ENCODE peak calls at places on chromosomes 13 and 19, in six cellular contexts. G is foreskin keratinocyte, E is tibial artery, Y is uterus, Q is PC-3, K is upper lobe of right lung. T is an unnamed sample.

GRCh38 chr19:49233163-49233562 is 75.6 kb downstream of the TRPM4 start:
- DNase-seq in Q (no peak), G (no peak), E (no peak), Y (no peak), K (no peak), T (no peak)

GRCh38 chr19:47433121-47433520 is 13.8 kb upstream of the MEIS3 start:
- DNase-seq in K (no peak), Q (no peak), G (no peak), E (no peak), Y (no peak), T (no peak)

GRCh38 chr19:16039545-16039944 is 36.8 kb upstream of the TPM4 start:
- DNase-seq in E (no peak), G (no peak), Q (no peak), Y (no peak), K (no peak), T (no peak)

GRCh38 chr13:27619711-27620376 is 485 bp downstream of the LNX2 start:
- DNase-seq in G (no peak), E (peak; percentile 41), K (no peak), Q (peak; percentile 29), Y (peak; percentile 37), T (no peak)

GRCh38 chr13:112718318-112718717 is 28.5 kb downstream of the ATP11A start:
- DNase-seq in G (no peak), E (peak; percentile 14), Q (no peak), Y (peak; percentile 26), K (no peak), T (no peak)

GRCh38 chr13:21240586-21240985 is 64.1 kb downstream of the MRPL57 start:
- DNase-seq in E (no peak), G (no peak), Y (no peak), Q (peak; percentile 37), K (no peak), T (peak; percentile 59)

GRCh38 chr13:113923376-113924063 is 50.4 kb downstream of the C13orf46 start:
- DNase-seq in Q (no peak), G (no peak), K (no peak), Y (no peak), E (peak; percentile 10), T (no peak)

GRCh38 chr19:53290758-53291549 is 23.4 kb upstream of the VN1R4 start:
- DNase-seq in E (no peak), K (no peak), Y (no peak), Q (no peak), G (no peak), T (no peak)

GRCh38 chr13:75541287-75541686 is 3.6 kb upstream of the COMMD6 start:
- DNase-seq in K (no peak), E (no peak), Q (no peak), Y (no peak), G (no peak), T (no peak)

GRCh38 chr19:53982611-53983010 is 8.8 kb upstream of the CACNG6 start:
- DNase-seq in K (no peak), Y (peak; percentile 22), Q (peak; percentile 67), E (peak; percentile 26), G (no peak), T (no peak)

GRCh38 chr13:113969973-113970611 is 3.8 kb downstream of the C13orf46 start:
- DNase-seq in K (peak; percentile 91), Q (peak; percentile 57), G (no peak), E (no peak), Y (no peak), T (no peak)

GRCh38 chr13:64871742-64872141 is 2358.4 kb downstream of the PCDH9 start:
- DNase-seq in K (no peak), Y (no peak), G (no peak), Q (no peak), E (no peak), T (no peak)

GRCh38 chr13:21435710-21436151 is 23.4 kb downstream of the ZDHHC20 start:
- DNase-seq in G (peak; percentile 64), Y (peak; percentile 51), Q (peak; percentile 62), E (peak; percentile 69), K (peak; percentile 67), T (peak; percentile 75)

GRCh38 chr13:51856027-51856736 is 5.6 kb upstream of the CCDC70 start:
- DNase-seq in G (peak; percentile 33), K (no peak), Y (no peak), Q (peak; percentile 84), E (no peak), T (no peak)

GRCh38 chr19:4916292-4917082 is 7.2 kb downstream of the UHRF1 start:
- DNase-seq in G (no peak), Q (no peak), E (no peak), Y (no peak), K (no peak), T (no peak)

GRCh38 chr13:99312493-99312883 is 5.3 kb upstream of the GPR183 start:
- DNase-seq in Q (no peak), K (peak; percentile 71), E (peak; percentile 83), Y (peak; percentile 63), G (no peak), T (no peak)

GRCh38 chr13:96749825-96750224 is 244.5 kb downstream of the OXGR1 start:
- DNase-seq in Y (no peak), E (no peak), G (no peak), K (no peak), Q (no peak), T (no peak)

GRCh38 chr13:97264663-97265062 is 42.5 kb downstream of the MBNL2 start:
- DNase-seq in Q (no peak), K (no peak), E (no peak), Y (no peak), G (no peak), T (no peak)

GRCh38 chr19:1455336-1456120 is 5.6 kb downstream of the APC2 start:
- DNase-seq in Y (peak; percentile 24), Q (peak; percentile 85), K (no peak), E (no peak), G (peak; percentile 46), T (no peak)

GRCh38 chr13:106533940-106534843 is 1.3 kb downstream of the EFNB2 start:
- DNase-seq in Y (peak; percentile 38), G (no peak), K (peak; percentile 85), E (peak; percentile 40), Q (peak; percentile 56), T (no peak)

GRCh38 chr19:23437901-23438300 is 42.6 kb upstream of the ZNF91 start:
- DNase-seq in Y (no peak), K (no peak), Q (no peak), E (no peak), G (no peak), T (no peak)

GRCh38 chr19:18674616-18675015 is 8.9 kb upstream of the CRTC1 start:
- DNase-seq in G (no peak), Q (peak; percentile 27), E (no peak), K (no peak), Y (no peak), T (no peak)

GRCh38 chr19:52542984-52543664 is 15.7 kb downstream of the ZNF808 start:
- DNase-seq in Q (peak; percentile 11), G (no peak), K (no peak), Y (no peak), E (no peak), T (no peak)

GRCh38 chr19:39263912-39264305 is 4.3 kb upstream of the IFNL2 start:
- DNase-seq in Y (no peak), G (no peak), E (no peak), Q (no peak), K (peak; percentile 52), T (no peak)

GRCh38 chr13:106594986-106595385 is 27.0 kb upstream of the ARGLU1 start:
- DNase-seq in Y (no peak), G (no peak), K (no peak), E (no peak), Q (no peak), T (no peak)

GRCh38 chr13:26074706-26075105 is 22.9 kb upstream of the SHISA2 start:
- DNase-seq in Y (no peak), K (no peak), Q (peak; percentile 24), E (no peak), G (no peak), T (peak; percentile 61)

GRCh38 chr19:50569023-50569697 is 925 bp upstream of the LRRC4B start:
- DNase-seq in Q (no peak), Y (no peak), G (no peak), E (no peak), K (no peak), T (no peak)

GRCh38 chr19:50568321-50569022 is at the start of gene LRRC4B:
- DNase-seq in Q (no peak), G (no peak), K (no peak), Y (peak; percentile 49), E (no peak), T (no peak)

GRCh38 chr19:50565984-50566903 is 2.0 kb downstream of the LRRC4B start:
- DNase-seq in E (no peak), Y (no peak), Q (no peak), G (no peak), K (no peak), T (no peak)

GRCh38 chr19:50567882-50568281 is 353 bp downstream of the LRRC4B start:
- DNase-seq in G (no peak), Q (no peak), E (no peak), K (no peak), Y (no peak), T (no peak)

GRCh38 chr19:50567052-50567841 is 988 bp downstream of the LRRC4B start:
- DNase-seq in G (no peak), E (no peak), K (no peak), Q (no peak), Y (no peak), T (no peak)
- H3K27me3 ChIP-seq in G (peaks cover 60% of the 10 kb centered on the region), E (peaks cover 89% of the 10 kb centered on the region), K (peaks cover 66% of the 10 kb centered on the region), Q (peaks cover 65% of the 10 kb centered on the region), Y (no peaks in the 10 kb centered on the region), T (peaks cover 45% of the 10 kb centered on the region)

GRCh38 chr13:109678459-109678858 is 107.9 kb downstream of the IRS2 start:
- DNase-seq in Q (no peak), E (no peak), G (no peak), Y (no peak), K (no peak), T (no peak)
- H3K27me3 ChIP-seq in Q (no peaks in the 10 kb centered on the region), E (no peaks in the 10 kb centered on the region), G (no peaks in the 10 kb centered on the region), Y (no peaks in the 10 kb centered on the region), K (peaks cover 5% of the 10 kb centered on the region), T (peaks cover 2% of the 10 kb centered on the region)

GRCh38 chr13:111650626-111651025 is 330.2 kb downstream of the TEX29 start:
- DNase-seq in E (no peak), K (no peak), Y (no peak), Q (no peak), G (no peak), T (no peak)
- H3K27me3 ChIP-seq in E (peaks cover 15% of the 10 kb centered on the region), K (peaks cover 38% of the 10 kb centered on the region), Y (no peaks in the 10 kb centered on the region), Q (peaks cover 54% of the 10 kb centered on the region), G (no peaks in the 10 kb centered on the region), T (no peaks in the 10 kb centered on the region)

DNA sequence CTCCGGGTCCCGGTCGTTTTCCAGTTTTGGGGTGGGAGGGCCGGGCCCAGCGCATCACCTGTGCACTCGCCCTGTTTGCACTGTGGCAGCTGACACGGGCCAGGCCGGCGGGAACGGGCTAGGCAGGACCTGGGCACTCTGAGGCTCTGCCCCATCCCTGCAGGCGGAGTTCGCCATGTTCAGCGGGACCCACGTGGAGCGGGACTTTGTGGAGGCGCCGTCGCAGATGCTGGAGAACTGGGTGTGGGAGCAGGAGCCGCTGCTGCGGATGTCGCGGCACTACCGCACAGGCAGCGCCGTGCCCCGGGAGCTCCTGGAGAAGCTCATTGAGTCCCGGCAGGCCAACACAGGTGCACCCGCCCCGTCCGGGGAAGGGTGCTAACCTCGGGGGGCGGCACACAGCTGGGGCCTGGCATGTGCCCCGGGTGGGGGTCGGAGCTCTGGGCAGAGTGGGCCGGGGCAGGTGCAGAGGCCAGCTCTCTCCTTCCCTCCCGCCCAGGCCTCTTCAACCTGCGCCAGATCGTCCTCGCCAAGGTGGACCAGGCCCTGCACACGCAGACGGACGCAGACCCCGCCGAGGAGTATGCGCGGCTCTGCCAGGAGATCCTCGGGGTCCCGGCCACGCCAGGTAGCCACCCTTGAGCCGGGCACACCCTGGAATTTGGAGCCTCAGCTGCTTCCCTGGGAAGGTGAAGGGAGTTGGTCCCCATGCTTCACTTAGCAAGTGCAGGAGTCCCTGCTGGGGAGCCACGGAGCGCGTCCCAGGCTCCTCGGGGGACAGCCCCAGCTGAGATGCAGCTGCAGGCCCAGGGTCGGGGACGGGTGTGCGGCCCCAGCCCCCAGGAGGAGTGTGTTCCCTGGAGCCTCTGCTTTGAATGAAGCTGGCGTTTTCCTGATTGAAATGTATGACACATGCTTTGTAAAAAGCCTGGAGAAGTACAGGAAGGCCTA is 9.3 kb upstream of the ZNF554 start:
- DNase-seq in Y (no peak), E (no peak), G (no peak), K (no peak), Q (no peak), T (no peak)
- H3K27me3 ChIP-seq in Y (no peaks in the 10 kb centered on the region), E (no peaks in the 10 kb centered on the region), G (no peaks in the 10 kb centered on the region), K (no peaks in the 10 kb centered on the region), Q (no peaks in the 10 kb centered on the region), T (no peaks in the 10 kb centered on the region)

T was measured in kidney epithelial cell.